ENCODE peak calls at places on chromosome 19, in ten cellular contexts. L is cardiac fibroblast; A is heart right ventricle; J is NB4; T is choroid plexus epithelial cell; Y is GM12864; C is transverse colon; B is A549; I is CD4-positive, alpha-beta T cell; Z is suprapubic skin. G is an unnamed sample.

GRCh38 chr19:55304279-55304978 is 20.6 kb downstream of the BRSK1 start:
- DNase-seq in J (peak), B (peak), I (no peak), C (peak), Z (no peak), L (peak), Y (no peak), T (peak), A (no peak), G (peak)

GRCh38 chr19:1232652-1233360 is 5.0 kb downstream of the CBARP start:
- DNase-seq in L (peak), A (no peak), J (no peak), C (no peak), Z (no peak), I (no peak), Y (no peak), T (peak), B (no peak), G (no peak)

GRCh38 chr19:30450101-30450500 is 77.9 kb downstream of the ZNF536 start:
- DNase-seq in B (no peak), Z (no peak), J (no peak), L (no peak), A (peak), C (peak), Y (no peak), T (peak), I (no peak), G (peak)

GRCh38 chr19:39146091-39146490 is 20.5 kb downstream of the PAK4 start:
- DNase-seq in Z (no peak), A (no peak), Y (no peak), B (no peak), C (no peak), L (no peak), T (no peak), J (no peak), I (no peak), G (no peak)

GRCh38 chr19:56117376-56117884 is 3.7 kb downstream of the ZNF787 start:
- DNase-seq in L (no peak), J (no peak), Y (no peak), C (peak), T (no peak), I (no peak), B (no peak), A (no peak), Z (no peak), G (no peak)

GRCh38 chr19:10142701-10143375 is 23.1 kb upstream of the EIF3G start:
- DNase-seq in A (no peak), C (peak), B (no peak), I (peak), J (no peak), Z (no peak), T (no peak), L (no peak), Y (no peak), G (no peak)

GRCh38 chr19:2309734-2310362 is 1.9 kb upstream of the LINGO3 start:
- DNase-seq in L (peak), C (no peak), A (no peak), Y (no peak), T (no peak), Z (no peak), J (peak), I (no peak), B (peak), G (no peak)

GRCh38 chr19:1173160-1173844 is 766 bp downstream of the SBNO2 start:
- DNase-seq in Y (no peak), B (no peak), I (no peak), J (peak), L (no peak), A (no peak), Z (peak), C (no peak), T (no peak), G (no peak)

GRCh38 chr19:2728783-2729387 is 7.7 kb upstream of the DIRAS1 start:
- DNase-seq in B (no peak), I (no peak), L (no peak), T (no peak), C (no peak), A (no peak), Y (no peak), Z (peak), J (no peak), G (no peak)

GRCh38 chr19:42544146-42544545 is 15.9 kb upstream of the CEACAM1 start:
- DNase-seq in Y (no peak), C (no peak), I (no peak), A (no peak), L (no peak), T (no peak), Z (no peak), B (no peak), J (no peak), G (no peak)

GRCh38 chr19:49809155-49809986 is 3.7 kb downstream of the FUZ start:
- DNase-seq in I (peak), A (peak), Z (peak), T (peak), C (peak), L (no peak), B (peak), Y (no peak), J (no peak), G (peak)

GRCh38 chr19:28466107-28467045 is 746.6 kb downstream of the UQCRFS1 start:
- DNase-seq in Z (no peak), C (peak), B (peak), A (peak), J (peak), Y (no peak), I (peak), L (peak), T (peak), G (peak)

GRCh38 chr19:54164369-54165068 is 5.0 kb upstream of the LENG1 start:
- DNase-seq in B (peak), J (no peak), C (peak), Y (no peak), I (peak), L (peak), A (peak), Z (no peak), T (peak), G (peak)

GRCh38 chr19:8392017-8392591 is 1.9 kb downstream of the RAB11B start:
- DNase-seq in Z (no peak), I (no peak), J (no peak), T (peak), A (peak), C (no peak), L (no peak), Y (no peak), B (no peak), G (no peak)

GRCh38 chr19:40223135-40223822 is 3.2 kb downstream of the CCNP start:
- DNase-seq in Z (no peak), L (no peak), Y (no peak), C (peak), I (peak), A (no peak), J (no peak), T (no peak), B (no peak), G (no peak)

GRCh38 chr19:18262917-18263316 is 11.3 kb downstream of the IQCN start:
- DNase-seq in B (no peak), Y (no peak), A (no peak), J (peak), T (peak), Z (no peak), I (no peak), C (no peak), L (peak), G (no peak)

GRCh38 chr19:15112385-15112784 is 5.2 kb downstream of the SYDE1 start:
- DNase-seq in Z (no peak), T (peak), Y (no peak), I (no peak), J (no peak), C (no peak), L (no peak), B (peak), A (no peak), G (no peak)
- TF ChIP-seq CTCF in Z (no peak), T (peak), Y (peak), I (no peak), J (no peak), C (no peak), L (no peak), B (no peak), A (no peak), G (peak)

DNA sequence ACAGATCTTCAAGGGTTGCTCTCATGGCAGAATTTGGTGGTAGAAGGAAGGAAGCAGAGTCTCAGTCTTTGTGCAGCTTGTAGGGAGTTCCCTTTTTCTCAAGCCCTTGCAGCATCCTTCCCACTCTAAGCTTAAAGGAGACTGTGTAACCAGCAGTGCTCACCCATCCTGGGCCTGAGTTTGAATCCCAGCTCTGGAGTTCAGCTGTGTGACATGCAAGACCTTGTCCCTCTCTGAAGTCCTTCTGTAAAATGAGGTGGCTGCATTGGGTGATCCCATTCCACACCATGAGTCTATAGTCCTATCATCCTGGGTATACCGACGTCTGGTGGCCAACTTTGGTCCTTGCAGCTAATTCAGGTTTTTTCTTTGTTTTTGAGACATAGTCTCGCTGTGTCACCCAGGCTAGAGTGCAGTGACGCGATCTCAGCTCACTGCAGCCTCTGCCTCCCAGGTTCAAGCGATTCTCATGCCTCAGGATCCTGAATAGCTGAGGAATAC is 9.8 kb downstream of the SIGLEC10 start:
- DNase-seq in L (peak), C (peak), I (no peak), Z (no peak), A (no peak), T (peak), Y (no peak), J (peak), B (peak), G (no peak)
- TF ChIP-seq CTCF in L (peak), C (peak), I (no peak), Z (peak), A (peak), T (peak), Y (peak), J (no peak), B (peak), G (peak)

GRCh38 chr19:34841780-34842179 is 68.8 kb upstream of the ZNF599 start:
- DNase-seq in Y (no peak), J (no peak), C (no peak), L (no peak), A (no peak), Z (no peak), I (no peak), B (no peak), T (no peak), G (no peak)
- TF ChIP-seq CTCF in Y (no peak), J (no peak), C (no peak), L (no peak), A (no peak), Z (no peak), I (no peak), B (no peak), T (no peak), G (no peak)

GRCh38 chr19:51830263-51830662 is 35.3 kb downstream of the FPR3 start:
- DNase-seq in C (no peak), B (no peak), T (peak), L (peak), A (no peak), Z (no peak), I (no peak), Y (no peak), J (peak), G (no peak)
- TF ChIP-seq CTCF in C (no peak), B (no peak), T (peak), L (peak), A (peak), Z (peak), I (no peak), Y (no peak), J (peak), G (no peak)

GRCh38 chr19:15673176-15673654 is 328 bp downstream of the CYP4F12 start:
- DNase-seq in B (peak), T (no peak), Y (no peak), C (peak), Z (no peak), L (no peak), A (no peak), I (no peak), J (no peak), G (no peak)

GRCh38 chr19:15672580-15673175 is at the start of gene CYP4F12:
- DNase-seq in J (peak), C (peak), Z (peak), Y (no peak), A (peak), T (no peak), L (peak), B (peak), I (peak), G (no peak)

GRCh38 chr19:15679089-15679488 is 6.2 kb downstream of the CYP4F12 start:
- DNase-seq in I (no peak), C (no peak), L (no peak), A (no peak), Y (no peak), J (no peak), T (no peak), B (no peak), Z (no peak), G (no peak)

GRCh38 chr19:15671891-15672579 is 852 bp upstream of the CYP4F12 start:
- DNase-seq in Z (no peak), B (no peak), I (no peak), J (no peak), L (no peak), Y (no peak), A (no peak), C (no peak), T (peak), G (no peak)

GRCh38 chr19:15675560-15675959 is 2.7 kb downstream of the CYP4F12 start:
- DNase-seq in Y (no peak), J (peak), C (no peak), B (no peak), Z (no peak), I (no peak), A (no peak), T (no peak), L (no peak), G (no peak)
- TF ChIP-seq CTCF in Y (no peak), J (no peak), C (no peak), B (no peak), Z (no peak), I (no peak), A (no peak), T (no peak), L (no peak), G (no peak)

GRCh38 chr19:12085074-12085818 is 20.7 kb downstream of the ZNF844 start:
- DNase-seq in B (no peak), L (no peak), J (no peak), T (no peak), Y (no peak), Z (no peak), I (no peak), C (no peak), A (no peak), G (no peak)
- TF ChIP-seq CTCF in B (no peak), L (no peak), J (no peak), T (no peak), Y (no peak), Z (no peak), I (no peak), C (no peak), A (no peak), G (no peak)

GRCh38 chr19:44055870-44056269 is 4.0 kb downstream of the ZNF223 start:
- DNase-seq in Z (no peak), L (no peak), A (no peak), Y (no peak), C (no peak), B (no peak), T (no peak), I (no peak), J (no peak), G (no peak)
- TF ChIP-seq CTCF in Z (no peak), L (no peak), A (no peak), Y (no peak), C (no peak), B (no peak), T (no peak), I (no peak), J (no peak), G (no peak)

G was measured in neural crest cell.